ENCODE peak calls at places on chromosomes 12 and 14, in ten cellular contexts. G is EL; T is brain microvascular endothelial cell; P is activated naive CD4-positive, alpha-beta T cell; X is dermis microvascular lymphatic vessel endothelial cell; J is Calu3; K is activated CD8-positive, alpha-beta memory T cell treated with anti-CD3 and anti-CD28 coated beads for 1 hour; Q is ovary; F is AG09319; U is progenitor cell of endocrine pancreas. W is an unnamed sample.

GRCh38 chr12:92898755-92899154 is 30.3 kb downstream of the EEA1 start:
- DNase-seq in F (no peak), X (no peak), U (no peak), G (peak), P (no peak), T (no peak), Q (no peak), K (no peak), J (no peak), W (no peak)

GRCh38 chr12:5374691-5375090 is 57.2 kb upstream of the NTF3 start:
- DNase-seq in X (no peak), Q (no peak), K (no peak), F (no peak), P (no peak), J (no peak), U (no peak), G (no peak), T (no peak), W (no peak)

GRCh38 chr14:64191756-64192155 is 102.4 kb downstream of the ESR2 start:
- DNase-seq in T (peak), K (no peak), F (peak), Q (no peak), X (peak), J (no peak), P (no peak), G (peak), U (no peak), W (peak)

GRCh38 chr14:24369463-24369862 is 1.5 kb downstream of the NFATC4 start:
- DNase-seq in T (no peak), P (no peak), K (no peak), Q (peak), F (no peak), G (no peak), U (no peak), X (no peak), J (no peak), W (no peak)

GRCh38 chr12:851343-851742 is 98.2 kb downstream of the RAD52 start:
- DNase-seq in U (no peak), J (no peak), K (no peak), P (no peak), Q (no peak), T (no peak), G (peak), X (no peak), F (no peak), W (no peak)

GRCh38 chr12:123271182-123271491 is 519 bp downstream of the CDK2AP1 start:
- DNase-seq in P (peak), J (peak), X (peak), Q (peak), F (no peak), G (peak), U (peak), K (peak), T (peak), W (peak)

GRCh38 chr12:21607701-21608100 is 3.1 kb upstream of the GYS2 start:
- DNase-seq in P (no peak), Q (no peak), G (peak), K (no peak), F (peak), T (no peak), J (no peak), X (peak), U (no peak), W (no peak)

GRCh38 chr14:96303981-96304380 is 48.0 kb downstream of the BDKRB1 start:
- DNase-seq in J (no peak), U (no peak), F (no peak), T (peak), P (no peak), X (no peak), G (no peak), K (no peak), Q (no peak), W (no peak)

W was measured in NCI-H460.